ENCODE peak calls at places on chromosomes 5 and 9, in ten cellular contexts. One of them, this sample, is unnamed.

GRCh38 chr9:13942695-13943094 is 371.2 kb downstream of the NFIB start:
- DNase-seq in neural progenitor cell: no peak
- DNase-seq in fibroblast of mammary gland: peak; percentile 98
- DNase-seq in kidney: no peak
- DNase-seq in adrenal gland: peak; percentile 13
- DNase-seq in GM23338: no peak
- DNase-seq in A549: peak; percentile 36
- DNase-seq in dorsolateral prefrontal cortex: no peak
- DNase-seq in AG04450: peak; percentile 79
- DNase-seq in A673: peak; percentile 40
- DNase-seq in this sample: peak; percentile 97

GRCh38 chr5:133453825-133454224 is 158.5 kb downstream of the FSTL4 start:
- DNase-seq in kidney: no peak
- DNase-seq in neural progenitor cell: no peak
- DNase-seq in fibroblast of mammary gland: no peak
- DNase-seq in dorsolateral prefrontal cortex: no peak
- DNase-seq in GM23338: no peak
- DNase-seq in A673: no peak
- DNase-seq in A549: no peak
- DNase-seq in AG04450: no peak
- DNase-seq in adrenal gland: no peak
- DNase-seq in this sample: no peak

GRCh38 chr5:6473284-6473683 is 24.6 kb downstream of the UBE2QL1 start:
- DNase-seq in dorsolateral prefrontal cortex: no peak
- DNase-seq in GM23338: no peak
- DNase-seq in AG04450: no peak
- DNase-seq in A549: no peak
- DNase-seq in fibroblast of mammary gland: no peak
- DNase-seq in neural progenitor cell: no peak
- DNase-seq in adrenal gland: no peak
- DNase-seq in kidney: no peak
- DNase-seq in A673: no peak
- DNase-seq in this sample: no peak

GRCh38 chr5:153661897-153662296 is 171.4 kb downstream of the GRIA1 start:
- DNase-seq in neural progenitor cell: no peak
- DNase-seq in A673: no peak
- DNase-seq in AG04450: no peak
- DNase-seq in GM23338: no peak
- DNase-seq in fibroblast of mammary gland: no peak
- DNase-seq in adrenal gland: no peak
- DNase-seq in dorsolateral prefrontal cortex: no peak
- DNase-seq in kidney: no peak
- DNase-seq in A549: no peak
- DNase-seq in this sample: no peak

GRCh38 chr5:139649082-139649991 is 1.2 kb downstream of the CXXC5 start:
- DNase-seq in dorsolateral prefrontal cortex: peak; percentile 73
- DNase-seq in A673: peak; percentile 66
- DNase-seq in A549: no peak
- DNase-seq in AG04450: no peak
- DNase-seq in fibroblast of mammary gland: no peak
- DNase-seq in GM23338: peak; percentile 95
- DNase-seq in adrenal gland: peak; percentile 37
- DNase-seq in neural progenitor cell: peak; percentile 78
- DNase-seq in kidney: peak; percentile 87
- DNase-seq in this sample: no peak

GRCh38 chr5:6576861-6577501 is 55.9 kb downstream of the NSUN2 start:
- DNase-seq in dorsolateral prefrontal cortex: no peak
- DNase-seq in fibroblast of mammary gland: peak; percentile 66
- DNase-seq in neural progenitor cell: peak; percentile 24
- DNase-seq in kidney: no peak
- DNase-seq in A549: peak; percentile 41
- DNase-seq in adrenal gland: peak; percentile 22
- DNase-seq in GM23338: peak; percentile 77
- DNase-seq in AG04450: peak; percentile 13
- DNase-seq in A673: peak; percentile 77
- DNase-seq in this sample: peak; percentile 80

GRCh38 chr5:1445895-1446601 is 808 bp upstream of the SLC6A3 start:
- DNase-seq in dorsolateral prefrontal cortex: no peak
- DNase-seq in GM23338: peak; percentile 65
- DNase-seq in AG04450: no peak
- DNase-seq in kidney: peak; percentile 68
- DNase-seq in A673: no peak
- DNase-seq in fibroblast of mammary gland: no peak
- DNase-seq in A549: no peak
- DNase-seq in neural progenitor cell: peak; percentile 49
- DNase-seq in adrenal gland: no peak
- DNase-seq in this sample: peak; percentile 4

GRCh38 chr5:44388504-44389409 is 463 bp downstream of the FGF10 start:
- DNase-seq in kidney: peak; percentile 68
- DNase-seq in A549: no peak
- DNase-seq in dorsolateral prefrontal cortex: peak; percentile 45
- DNase-seq in neural progenitor cell: peak; percentile 46
- DNase-seq in fibroblast of mammary gland: peak; percentile 44
- DNase-seq in adrenal gland: peak; percentile 7
- DNase-seq in GM23338: peak; percentile 45
- DNase-seq in A673: peak; percentile 35
- DNase-seq in AG04450: no peak
- DNase-seq in this sample: no peak

GRCh38 chr9:104860280-104860679 is 67.7 kb downstream of the ABCA1 start:
- DNase-seq in A673: no peak
- DNase-seq in dorsolateral prefrontal cortex: no peak
- DNase-seq in kidney: no peak
- DNase-seq in adrenal gland: no peak
- DNase-seq in fibroblast of mammary gland: no peak
- DNase-seq in GM23338: no peak
- DNase-seq in A549: no peak
- DNase-seq in AG04450: no peak
- DNase-seq in neural progenitor cell: no peak
- DNase-seq in this sample: peak; percentile 43

GRCh38 chr5:141657937-141658545 is 6.8 kb upstream of the FCHSD1 start:
- DNase-seq in dorsolateral prefrontal cortex: no peak
- DNase-seq in neural progenitor cell: no peak
- DNase-seq in fibroblast of mammary gland: peak; percentile 98
- DNase-seq in A673: no peak
- DNase-seq in adrenal gland: peak; percentile 50
- DNase-seq in GM23338: no peak
- DNase-seq in A549: peak; percentile 63
- DNase-seq in AG04450: peak; percentile 79
- DNase-seq in kidney: no peak
- DNase-seq in this sample: peak; percentile 92

GRCh38 chr5:149195337-149195887 is 54.1 kb downstream of the ABLIM3 start:
- DNase-seq in fibroblast of mammary gland: no peak
- DNase-seq in dorsolateral prefrontal cortex: no peak
- DNase-seq in adrenal gland: no peak
- DNase-seq in A673: no peak
- DNase-seq in kidney: no peak
- DNase-seq in neural progenitor cell: no peak
- DNase-seq in A549: no peak
- DNase-seq in GM23338: no peak
- DNase-seq in AG04450: no peak
- DNase-seq in this sample: no peak

GRCh38 chr5:176916337-176916736 is 17.2 kb upstream of the HK3 start:
- DNase-seq in GM23338: no peak
- DNase-seq in neural progenitor cell: no peak
- DNase-seq in A673: no peak
- DNase-seq in kidney: no peak
- DNase-seq in AG04450: no peak
- DNase-seq in dorsolateral prefrontal cortex: no peak
- DNase-seq in fibroblast of mammary gland: no peak
- DNase-seq in A549: no peak
- DNase-seq in adrenal gland: no peak
- DNase-seq in this sample: no peak

GRCh38 chr5:75335952-75336624 is 932 bp upstream of the HMGCR start:
- DNase-seq in neural progenitor cell: no peak
- DNase-seq in kidney: no peak
- DNase-seq in A549: peak; percentile 67
- DNase-seq in AG04450: peak; percentile 50
- DNase-seq in adrenal gland: peak; percentile 54
- DNase-seq in fibroblast of mammary gland: peak; percentile 88
- DNase-seq in A673: peak; percentile 88
- DNase-seq in dorsolateral prefrontal cortex: no peak
- DNase-seq in GM23338: peak; percentile 62
- DNase-seq in this sample: peak; percentile 83

GRCh38 chr5:143340891-143341685 is 62.4 kb downstream of the NR3C1 start:
- DNase-seq in GM23338: no peak
- DNase-seq in dorsolateral prefrontal cortex: no peak
- DNase-seq in A549: no peak
- DNase-seq in adrenal gland: no peak
- DNase-seq in fibroblast of mammary gland: peak; percentile 37
- DNase-seq in AG04450: no peak
- DNase-seq in neural progenitor cell: no peak
- DNase-seq in A673: no peak
- DNase-seq in kidney: no peak
- DNase-seq in this sample: no peak

GRCh38 chr9:114141553-114142548 is 13.5 kb upstream of the COL27A1 start:
- DNase-seq in neural progenitor cell: no peak
- DNase-seq in AG04450: no peak
- DNase-seq in fibroblast of mammary gland: peak; percentile 67
- DNase-seq in kidney: no peak
- DNase-seq in A673: peak; percentile 24
- DNase-seq in dorsolateral prefrontal cortex: no peak
- DNase-seq in A549: no peak
- DNase-seq in adrenal gland: peak; percentile 59
- DNase-seq in GM23338: no peak
- DNase-seq in this sample: peak; percentile 53

GRCh38 chr5:74762599-74762998 is 4.3 kb downstream of the GFM2 start:
- DNase-seq in kidney: no peak
- DNase-seq in dorsolateral prefrontal cortex: no peak
- DNase-seq in AG04450: peak; percentile 55
- DNase-seq in GM23338: no peak
- DNase-seq in adrenal gland: no peak
- DNase-seq in fibroblast of mammary gland: peak; percentile 70
- DNase-seq in neural progenitor cell: no peak
- DNase-seq in A673: no peak
- DNase-seq in A549: peak; percentile 58
- DNase-seq in this sample: peak; percentile 26

DNA sequence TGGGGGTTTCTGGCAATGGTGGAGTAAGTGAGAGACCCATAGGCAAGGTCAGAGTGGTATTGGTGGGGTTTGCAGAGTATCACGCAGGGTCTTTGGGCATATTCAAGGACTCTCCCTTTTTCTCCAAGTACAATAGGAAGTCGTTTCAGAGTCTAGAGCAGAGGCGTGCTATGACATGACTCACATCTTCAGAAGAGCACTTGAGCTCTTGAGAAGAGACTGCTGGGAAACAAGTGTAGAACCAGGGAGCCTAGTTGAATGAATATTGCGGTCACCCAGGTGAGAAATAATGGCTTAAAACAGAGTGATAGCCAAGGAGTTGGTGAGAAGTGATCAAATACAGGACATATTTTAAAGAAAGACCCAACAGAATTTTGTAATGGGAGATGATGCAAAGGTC is 813.4 kb downstream of the TLE1 start:
- DNase-seq in adrenal gland: no peak
- DNase-seq in neural progenitor cell: no peak
- DNase-seq in fibroblast of mammary gland: no peak
- DNase-seq in kidney: no peak
- DNase-seq in A673: no peak
- DNase-seq in AG04450: no peak
- DNase-seq in GM23338: no peak
- DNase-seq in dorsolateral prefrontal cortex: no peak
- DNase-seq in A549: no peak
- DNase-seq in this sample: no peak
- TF ChIP-seq CTCF in adrenal gland: no peak
- TF ChIP-seq CTCF in neural progenitor cell: no peak
- TF ChIP-seq CTCF in fibroblast of mammary gland: no peak
- TF ChIP-seq CTCF in kidney: no peak
- TF ChIP-seq CTCF in A673: no peak
- TF ChIP-seq CTCF in AG04450: no peak
- TF ChIP-seq CTCF in GM23338: no peak
- TF ChIP-seq CTCF in dorsolateral prefrontal cortex: no peak
- TF ChIP-seq CTCF in A549: no peak
- TF ChIP-seq CTCF in this sample: no peak

DNA sequence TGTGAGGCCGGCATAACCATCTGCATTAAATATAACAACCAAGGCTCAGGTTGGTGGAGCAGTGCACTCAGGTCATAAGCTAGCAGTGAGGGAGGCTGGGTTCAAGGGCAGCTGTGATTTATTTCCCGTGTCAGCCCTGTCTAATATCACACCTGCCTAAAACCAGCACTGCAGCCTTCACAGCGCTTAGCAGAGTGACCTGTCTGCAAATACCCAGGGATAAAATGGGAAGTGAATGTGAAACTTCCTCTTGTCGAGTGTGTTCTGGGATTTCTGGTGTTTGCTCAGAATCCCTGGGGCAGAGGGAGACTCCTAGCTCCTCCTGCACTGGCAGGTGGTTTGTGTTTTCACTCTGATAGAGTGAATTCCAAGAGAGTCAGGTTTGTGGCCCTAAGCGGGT is 57.5 kb downstream of the ZNF510 start:
- DNase-seq in fibroblast of mammary gland: no peak
- DNase-seq in AG04450: no peak
- DNase-seq in adrenal gland: no peak
- DNase-seq in neural progenitor cell: no peak
- DNase-seq in A673: no peak
- DNase-seq in A549: no peak
- DNase-seq in GM23338: no peak
- DNase-seq in kidney: no peak
- DNase-seq in dorsolateral prefrontal cortex: no peak
- DNase-seq in this sample: no peak
- H3K4me3 ChIP-seq in fibroblast of mammary gland: no peak overlapping the region
- H3K4me3 ChIP-seq in AG04450: no peak overlapping the region
- H3K4me3 ChIP-seq in adrenal gland: no peak overlapping the region
- H3K4me3 ChIP-seq in neural progenitor cell: no peak overlapping the region
- H3K4me3 ChIP-seq in A673: no peak overlapping the region
- H3K4me3 ChIP-seq in A549: no peak overlapping the region
- H3K4me3 ChIP-seq in GM23338: no peak overlapping the region
- H3K4me3 ChIP-seq in kidney: no peak overlapping the region
- H3K4me3 ChIP-seq in dorsolateral prefrontal cortex: no peak overlapping the region
- H3K4me3 ChIP-seq in this sample: no peak overlapping the region

GRCh38 chr5:10734050-10734709 is 26.9 kb downstream of the DAP start:
- DNase-seq in A673: no peak
- DNase-seq in dorsolateral prefrontal cortex: no peak
- DNase-seq in adrenal gland: no peak
- DNase-seq in neural progenitor cell: no peak
- DNase-seq in A549: no peak
- DNase-seq in GM23338: no peak
- DNase-seq in fibroblast of mammary gland: no peak
- DNase-seq in kidney: no peak
- DNase-seq in AG04450: no peak
- DNase-seq in this sample: no peak
- TF ChIP-seq CTCF in A673: no peak
- TF ChIP-seq CTCF in dorsolateral prefrontal cortex: no peak
- TF ChIP-seq CTCF in adrenal gland: no peak
- TF ChIP-seq CTCF in neural progenitor cell: no peak
- TF ChIP-seq CTCF in A549: no peak
- TF ChIP-seq CTCF in GM23338: no peak
- TF ChIP-seq CTCF in fibroblast of mammary gland: no peak
- TF ChIP-seq CTCF in kidney: no peak
- TF ChIP-seq CTCF in AG04450: no peak
- TF ChIP-seq CTCF in this sample: no peak

DNA sequence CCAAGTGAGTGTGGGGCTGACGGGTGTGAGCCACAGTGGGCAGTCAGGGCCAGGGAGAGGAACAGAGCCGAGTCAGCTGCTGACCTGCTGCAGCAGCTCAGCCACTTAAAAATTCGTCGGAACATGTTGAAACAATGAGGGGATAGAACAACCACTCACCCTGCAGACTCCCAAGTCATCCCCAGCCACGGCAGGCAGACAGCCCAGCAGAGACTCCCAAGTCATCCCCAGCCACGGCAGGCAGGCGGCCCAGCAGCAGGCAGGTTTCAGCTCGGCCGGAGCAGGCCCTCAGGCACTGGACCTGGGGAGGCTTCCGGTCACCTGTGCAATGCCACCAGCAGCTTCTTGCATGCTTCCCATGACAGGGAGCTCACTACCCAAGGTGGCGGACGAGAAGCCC is 108.8 kb downstream of the VAV2 start:
- DNase-seq in AG04450: no peak
- DNase-seq in adrenal gland: no peak
- DNase-seq in A673: no peak
- DNase-seq in kidney: no peak
- DNase-seq in fibroblast of mammary gland: no peak
- DNase-seq in GM23338: no peak
- DNase-seq in A549: no peak
- DNase-seq in dorsolateral prefrontal cortex: no peak
- DNase-seq in neural progenitor cell: no peak
- DNase-seq in this sample: no peak
- H3K4me3 ChIP-seq in AG04450: no peak overlapping the region
- H3K4me3 ChIP-seq in adrenal gland: no peak overlapping the region
- H3K4me3 ChIP-seq in A673: no peak overlapping the region
- H3K4me3 ChIP-seq in kidney: no peak overlapping the region
- H3K4me3 ChIP-seq in fibroblast of mammary gland: no peak overlapping the region
- H3K4me3 ChIP-seq in GM23338: no peak overlapping the region
- H3K4me3 ChIP-seq in A549: no peak overlapping the region
- H3K4me3 ChIP-seq in dorsolateral prefrontal cortex: no peak overlapping the region
- H3K4me3 ChIP-seq in neural progenitor cell: no peak overlapping the region
- H3K4me3 ChIP-seq in this sample: no peak overlapping the region

This sample was measured in choroid plexus epithelial cell.